ENCODE peak calls at places on chromosomes 13 and 19, in four cellular contexts. Z is GM12878, A is WTC11, N is HepG2. T is an unnamed sample.
A peak's percentile ranks its signal among the peaks of the same experiment; 100 is the strongest.

GRCh38 chr13:25945596-25945995 is 106.2 kb downstream of the SHISA2 start:
- DNase-seq in Z (no peak), A (no peak), N (no peak), T (no peak)

GRCh38 chr13:46134494-46134893 is 29.7 kb upstream of the CPB2 start:
- DNase-seq in Z (no peak), A (no peak), N (no peak), T (no peak)

GRCh38 chr13:94548382-94549240 is 47.3 kb downstream of the TGDS start:
- DNase-seq in Z (peak; percentile 8), A (peak; percentile 73), N (peak; percentile 49), T (no peak)

GRCh38 chr19:32674153-32674958 is 624 bp downstream of the ANKRD27 start:
- DNase-seq in Z (no peak), A (no peak), N (no peak), T (no peak)

GRCh38 chr19:19860756-19861390 is 4.8 kb upstream of the ZNF253 start:
- DNase-seq in Z (no peak), A (peak; percentile 88), N (no peak), T (peak; percentile 48)

GRCh38 chr19:6060600-6061391 is 49.5 kb downstream of the RFX2 start:
- DNase-seq in Z (no peak), A (no peak), N (no peak), T (peak; percentile 92)

GRCh38 chr13:25771208-25771607 is 280.6 kb downstream of the SHISA2 start:
- DNase-seq in Z (no peak), A (no peak), N (no peak), T (no peak)

GRCh38 chr13:43797869-43798268 is 11.1 kb upstream of the ENOX1 start:
- DNase-seq in Z (no peak), A (no peak), N (no peak), T (no peak)

GRCh38 chr13:28753946-28754345 is 35.2 kb upstream of the SLC46A3 start:
- DNase-seq in Z (no peak), A (no peak), N (no peak), T (no peak)

GRCh38 chr13:110869805-110870706 is 44.8 kb downstream of the ANKRD10 start:
- DNase-seq in Z (no peak), A (peak; percentile 49), N (peak; percentile 89), T (peak; percentile 85)

GRCh38 chr13:99261040-99261439 is 2.9 kb upstream of the GPR18 start:
- DNase-seq in Z (no peak), A (no peak), N (peak; percentile 83), T (no peak)

GRCh38 chr19:4030552-4030951 is 23.0 kb downstream of the PIAS4 start:
- DNase-seq in Z (no peak), A (no peak), N (no peak), T (no peak)

GRCh38 chr13:41352935-41353801 is 42.1 kb downstream of the NAA16 start:
- DNase-seq in Z (peak; percentile 30), A (no peak), N (peak; percentile 35), T (peak; percentile 35)

GRCh38 chr13:113902536-113902935 is 38.7 kb upstream of the GAS6 start:
- DNase-seq in Z (no peak), A (no peak), N (no peak), T (no peak)

GRCh38 chr13:44309771-44310767 is 63.6 kb upstream of the SERP2 start:
- DNase-seq in Z (no peak), A (no peak), N (no peak), T (no peak)

GRCh38 chr13:113996912-113997745 is 23.3 kb upstream of the C13orf46 start:
- DNase-seq in Z (no peak), A (no peak), N (no peak), T (no peak)

GRCh38 chr13:32947411-32947810 is 68.8 kb upstream of the KL start:
- DNase-seq in Z (no peak), A (no peak), N (no peak), T (no peak)
- TF ChIP-seq CBFB in Z (no peak), A (no peak), N (no peak), T (no peak)

GRCh38 chr19:21915411-21915810 is 79.4 kb upstream of the ZNF43 start:
- DNase-seq in Z (no peak), A (no peak), N (no peak), T (no peak)
- TF ChIP-seq CBFB in Z (no peak), A (no peak), N (no peak), T (no peak)

GRCh38 chr19:1266818-1267440 is 2.2 kb upstream of the CIRBP start:
- DNase-seq in Z (no peak), A (peak; percentile 79), N (no peak), T (peak; percentile 71)
- TF ChIP-seq CBFB in Z (no peak), A (no peak), N (no peak), T (no peak)

GRCh38 chr13:74871671-74872070 is 610.3 kb downstream of the TBC1D4 start:
- DNase-seq in Z (no peak), A (no peak), N (no peak), T (no peak)
- TF ChIP-seq CBFB in Z (no peak), A (no peak), N (no peak), T (no peak)

DNA sequence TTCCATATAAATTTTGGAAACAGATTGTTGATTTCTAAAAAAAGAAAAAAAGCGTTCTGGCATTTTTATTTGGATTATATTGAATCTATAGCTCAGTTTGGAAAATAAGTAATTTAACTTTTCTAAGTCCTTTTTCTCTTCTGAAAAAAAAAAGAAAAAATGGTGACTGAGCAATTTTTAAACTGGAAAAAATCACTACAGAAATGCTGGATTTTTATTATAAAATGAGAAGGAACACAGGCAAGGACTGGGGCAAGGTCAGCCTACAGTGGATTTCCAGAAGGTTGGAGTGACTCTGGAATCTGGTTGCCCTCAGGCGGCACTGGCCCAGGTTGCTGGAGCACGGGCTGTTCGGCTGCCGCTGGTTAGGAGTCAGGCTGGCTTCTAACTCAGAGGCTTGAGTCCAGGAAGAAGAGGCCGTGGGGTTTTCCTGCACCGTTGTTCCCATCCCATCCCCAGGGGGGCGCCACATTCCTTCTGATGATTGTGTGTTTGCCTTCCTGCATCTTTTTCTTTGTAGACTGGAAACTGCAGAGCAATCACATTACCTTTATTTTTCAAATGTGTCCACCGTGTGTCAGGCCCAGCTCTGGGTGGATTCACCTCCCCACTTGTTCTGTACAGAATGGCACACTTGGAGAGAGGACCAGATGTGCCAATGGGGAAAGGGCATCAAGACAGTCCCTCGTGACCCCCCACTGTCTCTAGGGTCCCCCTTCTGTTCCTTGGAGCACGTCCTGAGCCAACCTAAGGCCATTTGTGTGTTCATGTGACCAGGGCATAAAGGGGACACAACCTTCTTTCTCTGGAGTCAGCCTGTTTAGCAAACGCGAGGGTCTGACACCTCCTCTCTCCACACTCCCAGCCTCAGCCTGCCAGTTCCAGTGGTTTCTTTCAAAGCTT is 44.5 kb upstream of the GTF3A start:
- DNase-seq in Z (no peak), A (peak; percentile 85), N (peak; percentile 60), T (peak; percentile 66)
- TF ChIP-seq CBFB in Z (no peak), A (no peak), N (no peak), T (no peak)

DNA sequence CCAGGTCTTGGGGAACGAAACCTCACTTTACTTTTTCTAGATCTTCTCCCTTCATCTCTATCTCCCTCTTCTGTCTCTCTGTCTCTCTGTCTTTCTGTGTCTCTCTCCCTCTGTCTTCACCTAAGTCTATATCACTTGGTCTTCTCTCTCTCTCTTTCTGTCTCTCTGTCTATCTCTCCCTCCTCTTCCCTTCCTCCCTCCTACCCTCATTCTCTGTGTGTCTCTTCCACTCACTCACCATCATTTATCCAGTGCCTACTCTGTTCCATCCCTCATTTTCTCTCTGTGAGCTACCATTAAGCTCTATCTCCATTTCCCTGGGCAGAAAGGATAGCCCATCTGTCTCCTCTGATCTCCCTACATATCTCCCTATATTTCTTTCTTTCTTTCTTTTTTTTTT is 32.2 kb upstream of the FBL start:
- DNase-seq in Z (no peak), A (no peak), N (no peak), T (no peak)
- TF ChIP-seq CBFB in Z (no peak), A (no peak), N (no peak), T (no peak)

DNA sequence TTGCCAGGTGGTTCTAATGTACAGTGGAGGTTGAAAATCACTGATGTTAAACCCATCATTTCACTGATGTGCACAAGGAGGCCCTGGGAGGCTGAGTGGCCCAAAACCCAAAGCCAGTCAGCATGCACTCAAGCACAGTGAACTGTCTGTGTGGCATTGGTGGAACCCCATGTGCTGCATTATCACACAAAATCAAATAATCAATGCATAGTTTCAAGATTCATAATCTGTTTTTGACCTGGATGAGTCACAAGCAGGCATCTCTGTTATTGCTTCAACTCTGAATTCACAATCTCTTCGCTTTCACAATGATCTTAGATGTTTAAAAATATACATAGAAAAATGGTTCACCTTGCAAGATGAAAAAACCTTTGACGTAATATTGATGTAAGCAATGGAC is 455.4 kb downstream of the IRS2 start:
- DNase-seq in Z (no peak), A (no peak), N (no peak), T (no peak)
- TF ChIP-seq CBFB in Z (no peak), A (no peak), N (no peak), T (no peak)